ENCODE peak calls at places on chromosomes 7 and 10, in five cellular contexts. U, P, X, N and Z are unnamed samples.

GRCh38 chr10:115972426-115972825 is 300.6 kb downstream of the GFRA1 start:
- DNase-seq in P (no peak), X (no peak), N (no peak), U (no peak), Z (no peak)

GRCh38 chr7:32347244-32347828 is 142.8 kb downstream of the LSM5 start:
- DNase-seq in X (peak; percentile 5), P (peak; percentile 19), N (peak; percentile 12), U (peak; percentile 55), Z (peak; percentile 21)

GRCh38 chr7:937851-938484 is 16.5 kb downstream of the ADAP1 start:
- DNase-seq in X (no peak), P (no peak), U (no peak), N (no peak), Z (no peak)

GRCh38 chr10:77946084-77946483 is 19.5 kb upstream of the DLG5 start:
- DNase-seq in N (no peak), X (no peak), U (no peak), P (no peak), Z (no peak)

GRCh38 chr10:87771871-87772500 is 46.0 kb downstream of the ATAD1 start:
- DNase-seq in U (peak; percentile 69), X (peak; percentile 19), N (no peak), P (no peak), Z (peak; percentile 11)

GRCh38 chr10:119849944-119850343 is 22.7 kb downstream of the MCMBP start:
- DNase-seq in X (no peak), P (no peak), U (no peak), N (no peak), Z (no peak)

GRCh38 chr10:72226418-72227027 is 10.4 kb upstream of the ASCC1 start:
- DNase-seq in U (no peak), P (no peak), X (no peak), N (no peak), Z (no peak)

GRCh38 chr10:133421336-133422222 is 2.8 kb downstream of the SPRN start:
- DNase-seq in P (no peak), N (no peak), X (no peak), U (no peak), Z (no peak)

GRCh38 chr7:150999497-151000225 is 8.8 kb downstream of the NOS3 start:
- DNase-seq in P (no peak), U (no peak), N (no peak), X (no peak), Z (no peak)

GRCh38 chr10:124671486-124672075 is 72.6 kb downstream of the FAM53B start:
- DNase-seq in X (peak; percentile 63), N (no peak), U (peak; percentile 57), P (peak; percentile 34), Z (peak; percentile 54)

GRCh38 chr10:4183761-4184261 is 398.8 kb upstream of the KLF6 start:
- DNase-seq in N (no peak), P (no peak), U (no peak), X (no peak), Z (no peak)

GRCh38 chr7:148107741-148108140 is 482.8 kb upstream of the C7orf33 start:
- DNase-seq in U (no peak), X (no peak), P (no peak), N (no peak), Z (no peak)

GRCh38 chr10:12606461-12606860 is 257.1 kb downstream of the CAMK1D start:
- DNase-seq in X (no peak), N (no peak), U (no peak), P (no peak), Z (no peak)

GRCh38 chr7:129108583-129108982 is 35.9 kb upstream of the TSPAN33 start:
- DNase-seq in U (no peak), X (no peak), P (no peak), N (no peak), Z (no peak)

GRCh38 chr7:1040790-1041189 is 3.6 kb upstream of the GPR146 start:
- DNase-seq in U (no peak), X (peak; percentile 21), N (no peak), P (no peak), Z (no peak)

GRCh38 chr10:132319853-132320669 is 11.9 kb upstream of the LRRC27 start:
- DNase-seq in N (peak; percentile 69), X (peak; percentile 71), P (no peak), U (no peak), Z (peak; percentile 35)

GRCh38 chr10:24952146-24952700 is at the start of gene PRTFDC1:
- DNase-seq in U (peak; percentile 74), X (no peak), P (no peak), N (no peak), Z (no peak)

GRCh38 chr7:151856098-151856497 is 20.8 kb downstream of the PRKAG2 start:
- DNase-seq in N (no peak), P (no peak), X (peak; percentile 22), U (peak; percentile 41), Z (no peak)

GRCh38 chr7:143878884-143879283 is 23.1 kb downstream of the TCAF1 start:
- DNase-seq in U (no peak), P (no peak), N (no peak), X (no peak), Z (no peak)

GRCh38 chr7:30896783-30897617 is 14.7 kb upstream of the AQP1 start:
- DNase-seq in X (no peak), P (no peak), N (no peak), U (no peak), Z (no peak)

GRCh38 chr10:29646238-29646902 is 11.6 kb upstream of the SVIL start:
- DNase-seq in P (no peak), U (no peak), N (no peak), X (no peak), Z (no peak)

GRCh38 chr10:23136462-23136861 is 41.1 kb downstream of the MSRB2 start:
- DNase-seq in N (no peak), U (no peak), P (no peak), X (no peak), Z (no peak)

GRCh38 chr7:213324-213993 is 21.1 kb downstream of the FAM20C start:
- DNase-seq in X (no peak), N (no peak), U (no peak), P (no peak), Z (no peak)

GRCh38 chr7:84076219-84076618 is 118.4 kb downstream of the SEMA3A start:
- DNase-seq in P (no peak), U (no peak), X (no peak), N (no peak), Z (no peak)

GRCh38 chr7:50266893-50267386 is 37.6 kb upstream of the IKZF1 start:
- DNase-seq in P (no peak), N (no peak), U (no peak), X (no peak), Z (peak; percentile 93)

GRCh38 chr10:22742678-22743077 is 28.3 kb upstream of the PIP4K2A start:
- DNase-seq in U (no peak), X (no peak), P (no peak), N (no peak), Z (peak; percentile 13)

GRCh38 chr7:33773053-33773452 is 132.3 kb upstream of the BMPER start:
- DNase-seq in N (no peak), U (no peak), P (no peak), X (no peak), Z (no peak)

GRCh38 chr10:92692085-92692671 is 2.4 kb downstream of the HHEX start:
- DNase-seq in X (no peak), U (peak; percentile 71), N (no peak), P (no peak), Z (no peak)

GRCh38 chr7:151539055-151539714 is 19.5 kb upstream of the RHEB start:
- DNase-seq in X (no peak), P (no peak), U (peak; percentile 44), N (no peak), Z (no peak)

GRCh38 chr7:52197234-52197633 is 838.2 kb upstream of the POM121L12 start:
- DNase-seq in N (no peak), U (no peak), P (no peak), X (no peak), Z (no peak)
- TF ChIP-seq REST in N (no peak), U (no peak), P (no peak), X (no peak), Z (no peak)

DNA sequence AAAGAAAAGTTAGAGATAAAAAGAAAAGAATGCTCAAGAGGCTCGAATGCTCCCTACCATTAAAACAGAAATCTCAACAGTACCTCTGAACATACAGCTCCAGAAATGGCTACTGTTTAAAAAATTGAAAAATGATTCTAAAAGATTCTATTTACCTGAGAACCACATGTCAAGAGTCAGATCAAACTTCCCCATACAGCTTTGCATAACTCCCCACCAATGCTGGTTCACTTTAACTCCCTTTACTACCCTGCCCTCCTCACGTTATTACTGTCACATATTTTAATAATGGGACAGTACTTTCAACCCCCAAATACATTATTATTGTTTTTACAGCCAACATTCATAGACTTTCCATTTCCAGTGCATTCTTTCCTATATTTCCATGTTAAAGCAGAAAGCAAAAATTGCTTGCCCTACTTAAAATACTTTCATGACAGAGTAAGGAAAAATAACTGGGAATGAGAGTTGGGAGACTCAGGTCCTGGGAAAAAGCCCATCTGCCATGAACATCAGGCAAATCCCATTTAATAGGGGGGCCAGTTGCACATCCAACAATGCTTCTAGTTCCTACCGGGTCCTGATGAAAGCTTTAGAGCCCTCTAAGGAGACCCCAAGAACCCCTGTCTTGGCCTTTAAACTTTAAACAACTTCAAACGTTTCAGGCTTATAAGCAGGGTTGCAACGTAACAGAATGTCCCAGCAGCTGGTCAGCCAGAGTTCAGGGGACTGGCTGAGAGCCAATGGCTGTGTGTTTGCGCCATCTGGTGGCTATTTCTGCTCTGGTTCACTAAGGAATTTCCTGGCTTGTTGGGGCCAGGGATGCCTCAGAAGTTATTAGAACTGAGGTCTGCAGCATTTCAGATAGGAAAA is 247.4 kb downstream of the ELMO1 start:
- DNase-seq in N (no peak), U (peak; percentile 90), P (peak; percentile 61), X (peak; percentile 64), Z (peak; percentile 64)
- TF ChIP-seq POLR2AphosphoS5 in N (no peak), U (no peak), P (peak; percentile 27), X (no peak), Z (peak; percentile 28)

DNA sequence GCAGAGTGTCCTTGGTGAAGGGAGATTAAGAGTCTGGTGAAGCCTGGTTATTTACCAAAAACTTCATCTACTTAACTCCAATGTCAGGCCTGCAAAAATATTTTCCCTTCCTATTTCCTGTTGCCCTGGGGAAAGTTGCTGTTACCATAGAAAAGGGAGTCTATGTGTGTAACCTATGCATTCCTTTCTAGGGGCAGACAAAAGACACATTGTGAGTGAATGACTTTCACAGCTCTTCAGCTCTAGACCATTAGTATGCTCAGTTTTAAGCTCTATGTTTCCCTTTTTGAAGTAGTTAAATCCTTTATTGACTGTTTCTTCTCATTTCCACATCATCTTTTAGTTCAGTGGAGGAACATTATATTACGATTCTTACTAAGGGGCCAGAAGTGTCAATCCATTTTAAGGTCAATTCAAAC is 45.6 kb upstream of the SGCE start:
- DNase-seq in P (peak; percentile 28), U (peak; percentile 65), N (no peak), X (peak; percentile 99), Z (no peak)
- TF ChIP-seq REST in P (no peak), U (no peak), N (no peak), X (no peak), Z (no peak)

DNA sequence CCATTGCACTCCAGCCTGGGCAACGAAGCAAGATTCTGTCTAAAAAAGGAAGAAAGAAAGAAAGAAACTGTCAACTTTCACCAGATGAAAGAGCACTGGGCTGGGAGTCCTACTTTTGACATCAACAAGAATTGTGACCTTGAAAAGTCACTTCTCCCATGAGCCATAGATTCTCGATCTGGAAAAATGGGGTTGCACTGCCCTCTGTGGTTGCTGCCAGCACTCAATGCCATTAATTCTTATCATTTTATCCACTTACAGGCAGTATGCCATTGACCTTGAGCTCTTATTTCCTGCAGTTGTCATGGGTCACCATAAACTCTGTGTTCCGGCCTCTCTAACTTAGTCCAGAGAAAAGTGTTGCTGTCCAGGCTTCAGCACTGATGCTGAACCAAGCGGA is 137.2 kb downstream of the NOC3L start:
- DNase-seq in X (no peak), U (peak; percentile 56), N (peak; percentile 20), P (no peak), Z (no peak)
- TF ChIP-seq POLR2AphosphoS5 in X (no peak), U (no peak), N (no peak), P (no peak), Z (no peak)